ENCODE peak calls at places on chromosomes 12 and 14, in four cellular contexts. U, P, Q and F are unnamed samples.

GRCh38 chr12:72546106-72546505 is 273.9 kb downstream of the TRHDE start:
- DNase-seq in Q (no peak), P (no peak), U (peak; percentile 73), F (no peak)

GRCh38 chr12:10320643-10321042 is 13.0 kb downstream of the KLRD1 start:
- DNase-seq in P (no peak), Q (no peak), U (no peak), F (no peak)

GRCh38 chr14:96384740-96385139 is 7.2 kb upstream of the AK7 start:
- DNase-seq in Q (no peak), P (no peak), U (no peak), F (no peak)

GRCh38 chr12:118680361-118680963 is 300.9 kb upstream of the SRRM4 start:
- DNase-seq in P (no peak), Q (no peak), U (no peak), F (no peak)

GRCh38 chr12:76947270-76947669 is 68.5 kb upstream of the CSRP2 start:
- DNase-seq in U (no peak), P (no peak), Q (no peak), F (no peak)

GRCh38 chr14:89902876-89903275 is 51.7 kb downstream of the EFCAB11 start:
- DNase-seq in P (peak; percentile 21), U (no peak), Q (no peak), F (no peak)

GRCh38 chr12:111024205-111024794 is 103.9 kb upstream of the MYL2 start:
- DNase-seq in P (peak; percentile 30), U (peak; percentile 4), Q (peak; percentile 80), F (no peak)

GRCh38 chr12:52539024-52539820 is 13.7 kb downstream of the KRT71 start:
- DNase-seq in P (peak; percentile 42), Q (no peak), U (peak; percentile 20), F (no peak)

GRCh38 chr12:42402821-42403411 is 76.9 kb downstream of the PPHLN1 start:
- DNase-seq in P (peak; percentile 80), Q (no peak), U (no peak), F (no peak)

GRCh38 chr12:40228727-40229126 is 3.9 kb downstream of the LRRK2 start:
- DNase-seq in P (no peak), U (no peak), Q (no peak), F (no peak)

GRCh38 chr12:90816353-90817089 is 138.5 kb downstream of the CCER1 start:
- DNase-seq in U (peak; percentile 17), Q (no peak), P (peak; percentile 91), F (no peak)

GRCh38 chr12:124190301-124191023 is 104.4 kb upstream of the RFLNA start:
- DNase-seq in U (no peak), P (no peak), Q (no peak), F (no peak)

GRCh38 chr14:96762650-96763049 is 34.5 kb upstream of the VRK1 start:
- DNase-seq in Q (peak; percentile 91), P (peak; percentile 77), U (peak; percentile 58), F (no peak)

GRCh38 chr12:75814856-75815754 is 216.5 kb downstream of the PHLDA1 start:
- DNase-seq in Q (no peak), P (peak; percentile 95), U (peak; percentile 98), F (peak; percentile 67)

GRCh38 chr12:111288771-111289170 is 80.1 kb downstream of the PHETA1 start:
- DNase-seq in Q (no peak), U (no peak), P (no peak), F (no peak)

GRCh38 chr14:33990790-33991189 is 39.9 kb upstream of the EGLN3 start:
- DNase-seq in U (no peak), Q (no peak), P (no peak), F (no peak)

GRCh38 chr12:104263580-104264358 is 39.8 kb upstream of the EID3 start:
- DNase-seq in Q (no peak), U (peak; percentile 67), P (no peak), F (peak; percentile 85)

GRCh38 chr12:107225626-107226025 is 132.3 kb upstream of the CRY1 start:
- DNase-seq in P (no peak), U (peak; percentile 42), Q (no peak), F (no peak)

GRCh38 chr14:71418591-71419245 is 511.5 kb downstream of the PCNX1 start:
- DNase-seq in P (no peak), Q (no peak), U (no peak), F (no peak)

GRCh38 chr12:121773011-121773777 is 20.3 kb downstream of the RHOF start:
- DNase-seq in Q (peak; percentile 87), U (peak; percentile 58), P (peak; percentile 40), F (peak; percentile 52)

GRCh38 chr12:132333273-132333672 is 3.9 kb upstream of the GALNT9 start:
- DNase-seq in P (no peak), U (no peak), Q (no peak), F (no peak)

GRCh38 chr12:92290881-92291280 is 145.2 kb upstream of the BTG1 start:
- DNase-seq in U (peak; percentile 64), Q (no peak), P (no peak), F (no peak)

GRCh38 chr14:100671906-100672305 is 54.8 kb upstream of the DLK1 start:
- DNase-seq in P (no peak), U (no peak), Q (no peak), F (no peak)

GRCh38 chr14:94373708-94374107 is 14.7 kb downstream of the SERPINA1 start:
- DNase-seq in P (no peak), U (peak; percentile 97), Q (no peak), F (peak; percentile 36)

GRCh38 chr14:35205737-35206136 is 83.4 kb downstream of the PRORP start:
- DNase-seq in Q (no peak), U (no peak), P (no peak), F (no peak)

GRCh38 chr14:96117101-96117897 is 78.1 kb downstream of the C14orf132 start:
- DNase-seq in Q (no peak), P (no peak), U (peak; percentile 54), F (no peak)

DNA sequence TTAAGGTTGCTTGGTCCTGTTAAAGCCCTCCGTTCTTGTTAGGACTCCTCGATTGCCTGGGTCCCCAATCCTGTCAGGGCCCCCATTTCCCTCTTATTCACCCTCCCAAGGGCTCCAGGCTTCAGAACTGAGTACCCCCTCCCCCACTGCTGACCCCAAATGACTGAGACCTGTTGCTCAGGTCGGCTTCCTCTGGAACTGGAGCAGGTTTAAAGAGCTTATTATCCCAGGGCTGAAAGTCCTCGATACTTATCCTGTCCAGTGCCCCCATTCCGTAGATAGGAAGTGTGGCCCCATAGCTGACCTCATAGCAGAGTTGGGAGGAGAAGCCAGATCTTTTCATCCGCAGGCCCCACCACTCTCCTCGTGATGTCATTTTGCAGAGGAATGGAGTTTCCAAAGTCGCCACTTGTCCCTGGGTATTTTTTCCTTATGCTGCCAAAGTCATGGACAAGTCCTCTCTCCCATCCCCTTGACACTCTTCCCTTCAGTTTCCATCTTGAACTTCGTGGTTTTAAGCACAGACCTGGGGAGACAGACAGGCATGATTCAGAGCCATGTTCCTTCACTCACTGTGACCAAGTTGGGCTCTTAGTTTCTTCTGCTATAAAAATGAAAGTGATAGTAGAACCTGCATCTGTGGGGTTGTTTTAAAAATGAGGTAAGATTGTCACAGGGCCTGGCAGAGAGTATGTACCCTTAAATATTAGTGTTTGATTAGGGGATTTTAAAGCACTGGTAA is 1.2 kb downstream of the USP30 start:
- DNase-seq in Q (peak; percentile 35), P (no peak), U (no peak), F (no peak)
- H3K9me1 ChIP-seq in Q (no peaks in the 10 kb centered on the region), P (no peaks in the 10 kb centered on the region), U (peaks cover 5% of the 10 kb centered on the region), F (no peaks in the 10 kb centered on the region)

GRCh38 chr14:79177106-79177505 is 1006.9 kb downstream of the NRXN3 start:
- DNase-seq in Q (no peak), P (no peak), U (no peak), F (no peak)

GRCh38 chr14:79179985-79180384 is 1009.8 kb downstream of the NRXN3 start:
- DNase-seq in P (no peak), Q (no peak), U (no peak), F (no peak)

GRCh38 chr14:79180656-79181055 is 1010.5 kb downstream of the NRXN3 start:
- DNase-seq in U (no peak), P (no peak), Q (no peak), F (no peak)

DNA sequence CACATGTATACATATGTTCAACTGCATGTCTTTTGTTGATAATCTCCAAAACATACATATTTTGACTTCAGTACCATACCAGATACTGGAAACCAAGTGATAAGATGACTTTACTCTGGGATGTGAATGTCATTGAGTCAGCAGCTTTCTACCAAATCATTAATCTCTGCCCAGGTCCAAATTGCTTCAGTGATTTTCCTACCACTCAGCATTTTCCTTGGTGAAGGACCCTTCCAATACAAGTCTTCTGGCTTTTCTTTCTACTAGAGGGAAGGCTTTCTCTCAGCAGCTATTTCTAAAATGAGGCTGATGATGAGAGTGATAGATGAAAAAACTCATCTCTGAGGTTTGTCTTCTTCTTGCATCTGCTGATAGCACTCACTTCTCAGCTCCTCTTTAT is 1008.5 kb downstream of the NRXN3 start:
- DNase-seq in Q (no peak), U (no peak), P (no peak), F (no peak)
- H3K9me1 ChIP-seq in Q (no peaks in the 10 kb centered on the region), U (no peaks in the 10 kb centered on the region), P (no peaks in the 10 kb centered on the region), F (no peaks in the 10 kb centered on the region)

DNA sequence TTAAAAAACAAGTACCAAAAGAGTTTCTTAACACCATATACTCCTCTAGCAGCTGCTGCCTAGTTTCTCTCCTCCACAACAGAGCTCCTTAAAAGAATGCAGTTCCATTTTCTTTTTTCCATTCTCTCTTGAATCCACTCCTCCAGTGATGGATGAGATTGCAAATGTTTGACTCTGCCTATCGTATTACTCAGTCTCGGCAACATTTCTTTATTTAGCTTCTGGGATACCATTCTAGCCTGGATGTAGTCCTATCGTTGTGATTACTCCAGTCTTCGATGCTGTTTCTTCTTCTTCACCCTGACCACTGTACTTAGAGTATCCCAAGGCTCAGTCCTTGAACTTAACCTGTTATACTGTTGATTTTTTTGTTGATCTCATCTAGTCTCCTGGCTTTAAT is 30.8 kb downstream of the CAND1 start:
- DNase-seq in U (no peak), P (no peak), Q (no peak), F (no peak)
- H3K9me1 ChIP-seq in U (no peaks in the 10 kb centered on the region), P (no peaks in the 10 kb centered on the region), Q (no peaks in the 10 kb centered on the region), F (no peaks in the 10 kb centered on the region)

GRCh38 chr12:34343345-34343744 is 321.0 kb downstream of the ALG10 start:
- DNase-seq in U (no peak), Q (no peak), P (no peak), F (no peak)

GRCh38 chr12:34340534-34341361 is 318.5 kb downstream of the ALG10 start:
- DNase-seq in Q (no peak), U (no peak), P (no peak), F (no peak)

GRCh38 chr12:34339922-34340321 is 317.6 kb downstream of the ALG10 start:
- DNase-seq in P (no peak), Q (no peak), U (no peak), F (no peak)

GRCh38 chr12:34342048-34342447 is 319.8 kb downstream of the ALG10 start:
- DNase-seq in P (no peak), Q (peak; percentile 21), U (no peak), F (no peak)

GRCh38 chr12:34341362-34341733 is 319.1 kb downstream of the ALG10 start:
- DNase-seq in Q (peak; percentile 51), U (no peak), P (no peak), F (no peak)
- H3K9me1 ChIP-seq in Q (no peaks in the 10 kb centered on the region), U (no peaks in the 10 kb centered on the region), P (no peaks in the 10 kb centered on the region), F (no peaks in the 10 kb centered on the region)